ENCODE peak calls at places on chromosomes 16 and 17, in nine cellular contexts. One of them, this sample, is unnamed.
A peak's percentile ranks its signal among the peaks of the same experiment; 100 is the strongest.

GRCh38 chr17:43671075-43671692 is 9.5 kb upstream of the MEOX1 start:
- DNase-seq in activated T-helper 2 cell treated with anti-CD3 and anti-CD28 coated beads, Interferon-gamma antibody, Interleukin-2, Interleukin-4, amounts not matched to agents 10 μg/mL and 5 μg/mL and 100 μg/mL, durations not matched to agents 14 hours and 24 hours and 36 hours: no peak
- DNase-seq in Right ventricle myocardium superior: no peak
- DNase-seq in activated naive CD4-positive, alpha-beta T cell treated with anti-CD3 and anti-CD28 coated beads, Interleukin-2, amount 50 U/mL, for 16 hours: no peak
- DNase-seq in EL: peak; percentile 53
- DNase-seq in naive thymus-derived CD8-positive, alpha-beta T cell: no peak
- DNase-seq in stimulated activated naive CD4-positive, alpha-beta T cell: no peak
- DNase-seq in tibial artery: no peak
- DNase-seq in cardiac fibroblast: peak; percentile 32
- DNase-seq in this sample: no peak

GRCh38 chr16:2333772-2334379 is 6.7 kb downstream of the ABCA3 start:
- DNase-seq in activated T-helper 2 cell treated with anti-CD3 and anti-CD28 coated beads, Interferon-gamma antibody, Interleukin-2, Interleukin-4, amounts not matched to agents 10 μg/mL and 5 μg/mL and 100 μg/mL, durations not matched to agents 14 hours and 24 hours and 36 hours: no peak
- DNase-seq in Right ventricle myocardium superior: no peak
- DNase-seq in activated naive CD4-positive, alpha-beta T cell treated with anti-CD3 and anti-CD28 coated beads, Interleukin-2, amount 50 U/mL, for 16 hours: no peak
- DNase-seq in EL: peak; percentile 47
- DNase-seq in naive thymus-derived CD8-positive, alpha-beta T cell: no peak
- DNase-seq in stimulated activated naive CD4-positive, alpha-beta T cell: no peak
- DNase-seq in tibial artery: no peak
- DNase-seq in cardiac fibroblast: no peak
- DNase-seq in this sample: no peak

GRCh38 chr16:75506567-75506966 is 11.3 kb upstream of the CHST6 start:
- DNase-seq in activated T-helper 2 cell treated with anti-CD3 and anti-CD28 coated beads, Interferon-gamma antibody, Interleukin-2, Interleukin-4, amounts not matched to agents 10 μg/mL and 5 μg/mL and 100 μg/mL, durations not matched to agents 14 hours and 24 hours and 36 hours: no peak
- DNase-seq in Right ventricle myocardium superior: no peak
- DNase-seq in activated naive CD4-positive, alpha-beta T cell treated with anti-CD3 and anti-CD28 coated beads, Interleukin-2, amount 50 U/mL, for 16 hours: no peak
- DNase-seq in EL: peak; percentile 81
- DNase-seq in naive thymus-derived CD8-positive, alpha-beta T cell: no peak
- DNase-seq in stimulated activated naive CD4-positive, alpha-beta T cell: no peak
- DNase-seq in tibial artery: peak; percentile 82
- DNase-seq in cardiac fibroblast: peak; percentile 90
- DNase-seq in this sample: no peak

GRCh38 chr16:3963203-3963602 is 82.7 kb upstream of the CREBBP start:
- DNase-seq in activated T-helper 2 cell treated with anti-CD3 and anti-CD28 coated beads, Interferon-gamma antibody, Interleukin-2, Interleukin-4, amounts not matched to agents 10 μg/mL and 5 μg/mL and 100 μg/mL, durations not matched to agents 14 hours and 24 hours and 36 hours: no peak
- DNase-seq in Right ventricle myocardium superior: no peak
- DNase-seq in activated naive CD4-positive, alpha-beta T cell treated with anti-CD3 and anti-CD28 coated beads, Interleukin-2, amount 50 U/mL, for 16 hours: no peak
- DNase-seq in EL: no peak
- DNase-seq in naive thymus-derived CD8-positive, alpha-beta T cell: peak; percentile 54
- DNase-seq in stimulated activated naive CD4-positive, alpha-beta T cell: peak; percentile 69
- DNase-seq in tibial artery: no peak
- DNase-seq in cardiac fibroblast: peak; percentile 22
- DNase-seq in this sample: no peak

GRCh38 chr16:73036074-73036826 is 11.7 kb downstream of the ZFHX3 start:
- DNase-seq in activated T-helper 2 cell treated with anti-CD3 and anti-CD28 coated beads, Interferon-gamma antibody, Interleukin-2, Interleukin-4, amounts not matched to agents 10 μg/mL and 5 μg/mL and 100 μg/mL, durations not matched to agents 14 hours and 24 hours and 36 hours: no peak
- DNase-seq in Right ventricle myocardium superior: no peak
- DNase-seq in activated naive CD4-positive, alpha-beta T cell treated with anti-CD3 and anti-CD28 coated beads, Interleukin-2, amount 50 U/mL, for 16 hours: no peak
- DNase-seq in EL: no peak
- DNase-seq in naive thymus-derived CD8-positive, alpha-beta T cell: no peak
- DNase-seq in stimulated activated naive CD4-positive, alpha-beta T cell: no peak
- DNase-seq in tibial artery: no peak
- DNase-seq in cardiac fibroblast: no peak
- DNase-seq in this sample: no peak

GRCh38 chr17:64461788-64462187 is 12.9 kb downstream of the MILR1 start:
- DNase-seq in activated T-helper 2 cell treated with anti-CD3 and anti-CD28 coated beads, Interferon-gamma antibody, Interleukin-2, Interleukin-4, amounts not matched to agents 10 μg/mL and 5 μg/mL and 100 μg/mL, durations not matched to agents 14 hours and 24 hours and 36 hours: no peak
- DNase-seq in Right ventricle myocardium superior: no peak
- DNase-seq in activated naive CD4-positive, alpha-beta T cell treated with anti-CD3 and anti-CD28 coated beads, Interleukin-2, amount 50 U/mL, for 16 hours: no peak
- DNase-seq in EL: no peak
- DNase-seq in naive thymus-derived CD8-positive, alpha-beta T cell: no peak
- DNase-seq in stimulated activated naive CD4-positive, alpha-beta T cell: no peak
- DNase-seq in tibial artery: no peak
- DNase-seq in cardiac fibroblast: no peak
- DNase-seq in this sample: no peak

GRCh38 chr17:6643460-6644125 is 2.7 kb downstream of the TXNDC17 start:
- DNase-seq in activated T-helper 2 cell treated with anti-CD3 and anti-CD28 coated beads, Interferon-gamma antibody, Interleukin-2, Interleukin-4, amounts not matched to agents 10 μg/mL and 5 μg/mL and 100 μg/mL, durations not matched to agents 14 hours and 24 hours and 36 hours: no peak
- DNase-seq in Right ventricle myocardium superior: no peak
- DNase-seq in activated naive CD4-positive, alpha-beta T cell treated with anti-CD3 and anti-CD28 coated beads, Interleukin-2, amount 50 U/mL, for 16 hours: no peak
- DNase-seq in EL: peak; percentile 79
- DNase-seq in naive thymus-derived CD8-positive, alpha-beta T cell: no peak
- DNase-seq in stimulated activated naive CD4-positive, alpha-beta T cell: no peak
- DNase-seq in tibial artery: no peak
- DNase-seq in cardiac fibroblast: no peak
- DNase-seq in this sample: no peak

GRCh38 chr16:57998992-57999365 is 1.5 kb downstream of the ZNF319 start:
- DNase-seq in activated T-helper 2 cell treated with anti-CD3 and anti-CD28 coated beads, Interferon-gamma antibody, Interleukin-2, Interleukin-4, amounts not matched to agents 10 μg/mL and 5 μg/mL and 100 μg/mL, durations not matched to agents 14 hours and 24 hours and 36 hours: no peak
- DNase-seq in Right ventricle myocardium superior: no peak
- DNase-seq in activated naive CD4-positive, alpha-beta T cell treated with anti-CD3 and anti-CD28 coated beads, Interleukin-2, amount 50 U/mL, for 16 hours: no peak
- DNase-seq in EL: no peak
- DNase-seq in naive thymus-derived CD8-positive, alpha-beta T cell: no peak
- DNase-seq in stimulated activated naive CD4-positive, alpha-beta T cell: no peak
- DNase-seq in tibial artery: no peak
- DNase-seq in cardiac fibroblast: peak; percentile 35
- DNase-seq in this sample: no peak

GRCh38 chr16:87066695-87067556 is 250.3 kb downstream of the C16orf95 start:
- DNase-seq in activated T-helper 2 cell treated with anti-CD3 and anti-CD28 coated beads, Interferon-gamma antibody, Interleukin-2, Interleukin-4, amounts not matched to agents 10 μg/mL and 5 μg/mL and 100 μg/mL, durations not matched to agents 14 hours and 24 hours and 36 hours: no peak
- DNase-seq in Right ventricle myocardium superior: no peak
- DNase-seq in activated naive CD4-positive, alpha-beta T cell treated with anti-CD3 and anti-CD28 coated beads, Interleukin-2, amount 50 U/mL, for 16 hours: no peak
- DNase-seq in EL: no peak
- DNase-seq in naive thymus-derived CD8-positive, alpha-beta T cell: no peak
- DNase-seq in stimulated activated naive CD4-positive, alpha-beta T cell: no peak
- DNase-seq in tibial artery: no peak
- DNase-seq in cardiac fibroblast: no peak
- DNase-seq in this sample: no peak

GRCh38 chr16:58488531-58488930 is 11.4 kb upstream of the NDRG4 start:
- DNase-seq in activated T-helper 2 cell treated with anti-CD3 and anti-CD28 coated beads, Interferon-gamma antibody, Interleukin-2, Interleukin-4, amounts not matched to agents 10 μg/mL and 5 μg/mL and 100 μg/mL, durations not matched to agents 14 hours and 24 hours and 36 hours: no peak
- DNase-seq in Right ventricle myocardium superior: no peak
- DNase-seq in activated naive CD4-positive, alpha-beta T cell treated with anti-CD3 and anti-CD28 coated beads, Interleukin-2, amount 50 U/mL, for 16 hours: no peak
- DNase-seq in EL: no peak
- DNase-seq in naive thymus-derived CD8-positive, alpha-beta T cell: no peak
- DNase-seq in stimulated activated naive CD4-positive, alpha-beta T cell: no peak
- DNase-seq in tibial artery: no peak
- DNase-seq in cardiac fibroblast: no peak
- DNase-seq in this sample: no peak

GRCh38 chr17:7582401-7583252 is 1.0 kb upstream of the MPDU1 start:
- DNase-seq in activated T-helper 2 cell treated with anti-CD3 and anti-CD28 coated beads, Interferon-gamma antibody, Interleukin-2, Interleukin-4, amounts not matched to agents 10 μg/mL and 5 μg/mL and 100 μg/mL, durations not matched to agents 14 hours and 24 hours and 36 hours: no peak
- DNase-seq in Right ventricle myocardium superior: no peak
- DNase-seq in activated naive CD4-positive, alpha-beta T cell treated with anti-CD3 and anti-CD28 coated beads, Interleukin-2, amount 50 U/mL, for 16 hours: no peak
- DNase-seq in EL: no peak
- DNase-seq in naive thymus-derived CD8-positive, alpha-beta T cell: no peak
- DNase-seq in stimulated activated naive CD4-positive, alpha-beta T cell: no peak
- DNase-seq in tibial artery: no peak
- DNase-seq in cardiac fibroblast: no peak
- DNase-seq in this sample: no peak

GRCh38 chr17:83161298-83162034 is 82.1 kb downstream of the METRNL start:
- DNase-seq in activated T-helper 2 cell treated with anti-CD3 and anti-CD28 coated beads, Interferon-gamma antibody, Interleukin-2, Interleukin-4, amounts not matched to agents 10 μg/mL and 5 μg/mL and 100 μg/mL, durations not matched to agents 14 hours and 24 hours and 36 hours: no peak
- DNase-seq in Right ventricle myocardium superior: no peak
- DNase-seq in activated naive CD4-positive, alpha-beta T cell treated with anti-CD3 and anti-CD28 coated beads, Interleukin-2, amount 50 U/mL, for 16 hours: no peak
- DNase-seq in EL: peak; percentile 71
- DNase-seq in naive thymus-derived CD8-positive, alpha-beta T cell: no peak
- DNase-seq in stimulated activated naive CD4-positive, alpha-beta T cell: no peak
- DNase-seq in tibial artery: no peak
- DNase-seq in cardiac fibroblast: peak; percentile 11
- DNase-seq in this sample: no peak

GRCh38 chr17:2025622-2026309 is 632 bp upstream of the RTN4RL1 start:
- DNase-seq in activated T-helper 2 cell treated with anti-CD3 and anti-CD28 coated beads, Interferon-gamma antibody, Interleukin-2, Interleukin-4, amounts not matched to agents 10 μg/mL and 5 μg/mL and 100 μg/mL, durations not matched to agents 14 hours and 24 hours and 36 hours: no peak
- DNase-seq in Right ventricle myocardium superior: peak; percentile 85
- DNase-seq in activated naive CD4-positive, alpha-beta T cell treated with anti-CD3 and anti-CD28 coated beads, Interleukin-2, amount 50 U/mL, for 16 hours: peak; percentile 28
- DNase-seq in EL: peak; percentile 77
- DNase-seq in naive thymus-derived CD8-positive, alpha-beta T cell: no peak
- DNase-seq in stimulated activated naive CD4-positive, alpha-beta T cell: peak; percentile 26
- DNase-seq in tibial artery: peak; percentile 68
- DNase-seq in cardiac fibroblast: peak; percentile 68
- DNase-seq in this sample: no peak

GRCh38 chr17:19538095-19539039 is 4.7 kb downstream of the SLC47A1 start:
- DNase-seq in activated T-helper 2 cell treated with anti-CD3 and anti-CD28 coated beads, Interferon-gamma antibody, Interleukin-2, Interleukin-4, amounts not matched to agents 10 μg/mL and 5 μg/mL and 100 μg/mL, durations not matched to agents 14 hours and 24 hours and 36 hours: no peak
- DNase-seq in Right ventricle myocardium superior: no peak
- DNase-seq in activated naive CD4-positive, alpha-beta T cell treated with anti-CD3 and anti-CD28 coated beads, Interleukin-2, amount 50 U/mL, for 16 hours: no peak
- DNase-seq in EL: no peak
- DNase-seq in naive thymus-derived CD8-positive, alpha-beta T cell: no peak
- DNase-seq in stimulated activated naive CD4-positive, alpha-beta T cell: no peak
- DNase-seq in tibial artery: peak; percentile 42
- DNase-seq in cardiac fibroblast: no peak
- DNase-seq in this sample: no peak

This sample was measured in NCI-H2081 treated with DMSO at 0.1 percent for 48 hours.